ENCODE peak calls at places on chromosomes 2 and 18, in six cellular contexts. E is ovary, Y is Caco-2, K is cardiac muscle cell, X is mammary epithelial cell, U is astrocyte of the spinal cord. T is an unnamed sample.

GRCh38 chr18:58359226-58360019 is 269.5 kb downstream of the ALPK2 start:
- DNase-seq in X (peak), Y (no peak), U (peak), E (no peak), K (no peak), T (peak)

GRCh38 chr2:141611143-141611571 is 519.7 kb downstream of the LRP1B start:
- DNase-seq in K (peak), Y (no peak), X (no peak), E (no peak), U (peak), T (no peak)

GRCh38 chr2:195477248-195477995 is 179.6 kb upstream of the SLC39A10 start:
- DNase-seq in Y (no peak), K (peak), E (no peak), U (peak), X (peak), T (peak)

GRCh38 chr2:86333378-86333777 is 4.0 kb downstream of the REEP1 start:
- DNase-seq in U (no peak), X (no peak), K (peak), Y (no peak), E (no peak), T (no peak)

GRCh38 chr2:84946204-84947009 is 24.6 kb upstream of the KCMF1 start:
- DNase-seq in E (no peak), X (peak), Y (peak), U (peak), K (peak), T (peak)

GRCh38 chr18:60905699-60906098 is 427.5 kb upstream of the CDH20 start:
- DNase-seq in Y (no peak), E (no peak), X (no peak), K (peak), U (no peak), T (no peak)

GRCh38 chr2:178084273-178084672 is 11.7 kb upstream of the PDE11A start:
- DNase-seq in Y (no peak), U (no peak), K (peak), X (peak), E (no peak), T (peak)

GRCh38 chr2:130851624-130852382 is 15.1 kb downstream of the ARHGEF4 start:
- DNase-seq in X (no peak), E (no peak), K (no peak), Y (no peak), U (no peak), T (peak)

GRCh38 chr2:108215794-108216211 is 24.0 kb upstream of the SULT1C3 start:
- DNase-seq in U (peak), Y (peak), X (peak), E (no peak), K (peak), T (peak)

GRCh38 chr2:118794546-118794945 is 52.9 kb downstream of the EN1 start:
- DNase-seq in E (no peak), U (no peak), X (no peak), Y (no peak), K (no peak), T (no peak)

GRCh38 chr2:98822301-98823164 is 91.6 kb upstream of the MGAT4A start:
- DNase-seq in U (no peak), K (no peak), X (no peak), E (no peak), Y (no peak), T (peak)

GRCh38 chr2:86383844-86384243 is 46.4 kb upstream of the REEP1 start:
- DNase-seq in E (no peak), Y (no peak), U (peak), K (peak), X (peak), T (no peak)

GRCh38 chr2:85549826-85550225 is 10.9 kb downstream of the MAT2A start:
- DNase-seq in E (no peak), U (peak), X (no peak), K (peak), Y (no peak), T (peak)

GRCh38 chr2:231672617-231673347 is 35.5 kb upstream of the PTMA start:
- DNase-seq in U (peak), K (peak), Y (peak), X (no peak), E (peak), T (no peak)

GRCh38 chr2:121902171-121902591 is 146.7 kb downstream of the TSN start:
- DNase-seq in U (no peak), E (peak), K (peak), X (no peak), Y (no peak), T (no peak)

GRCh38 chr2:235493775-235494715 is at the start of gene AGAP1:
- DNase-seq in U (peak), Y (peak), E (peak), X (peak), K (peak), T (peak)

GRCh38 chr2:64837925-64838641 is 151.1 kb upstream of the SLC1A4 start:
- DNase-seq in Y (no peak), K (no peak), U (no peak), X (peak), E (no peak), T (peak)

GRCh38 chr2:10993001-10993481 is 81.3 kb downstream of the KCNF1 start:
- DNase-seq in X (no peak), E (no peak), U (peak), Y (no peak), K (no peak), T (no peak)

DNA sequence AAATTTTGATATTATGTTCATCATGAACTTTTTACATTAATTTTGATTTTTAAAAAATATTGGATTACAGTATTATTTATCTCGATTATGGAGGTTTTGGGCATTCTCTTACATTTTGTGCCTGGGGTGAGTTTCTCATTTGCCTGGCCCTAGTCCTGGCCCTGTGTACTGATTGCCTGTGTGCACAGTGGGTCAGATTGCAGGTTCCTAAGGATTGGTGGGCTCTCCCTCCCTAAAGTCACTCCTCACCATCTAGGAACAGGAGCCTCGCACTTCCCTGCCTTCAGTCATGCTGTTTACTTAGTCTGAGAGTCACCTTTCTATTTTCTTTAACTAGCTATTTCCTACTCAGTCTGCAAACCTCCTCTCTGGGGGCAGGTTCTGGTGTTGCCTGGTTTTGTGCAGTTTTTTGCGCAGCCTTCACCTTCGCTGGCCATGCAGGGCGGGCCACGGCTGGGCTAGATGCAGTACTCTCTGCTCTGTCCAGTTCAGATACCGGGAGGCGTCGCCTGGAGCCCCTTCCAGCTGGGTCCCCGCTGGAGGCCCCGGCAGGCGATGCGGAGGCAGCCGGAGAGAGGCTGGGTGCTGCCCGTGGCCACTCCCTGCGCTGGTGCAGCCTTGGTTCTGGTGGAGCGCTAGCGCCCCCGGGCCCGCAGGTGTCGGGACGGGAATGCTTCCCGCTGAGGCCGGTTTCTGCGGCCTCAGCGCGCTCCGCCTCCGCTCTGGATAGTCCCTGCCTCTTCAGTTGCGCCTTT is 23.3 kb upstream of the MC5R start:
- DNase-seq in U (peak), K (peak), X (peak), E (peak), Y (peak), T (peak)
- TF ChIP-seq CTCF in U (peak), K (peak), X (peak), E (no peak), Y (peak), T (peak)

GRCh38 chr2:16508061-16508851 is 157.4 kb downstream of the CYRIA start:
- DNase-seq in X (peak), E (peak), Y (peak), K (peak), U (peak), T (peak)
- H3K4me3 ChIP-seq in X (no peak), E (no peak), Y (peak), K (peak), U (no peak), T (peak)

DNA sequence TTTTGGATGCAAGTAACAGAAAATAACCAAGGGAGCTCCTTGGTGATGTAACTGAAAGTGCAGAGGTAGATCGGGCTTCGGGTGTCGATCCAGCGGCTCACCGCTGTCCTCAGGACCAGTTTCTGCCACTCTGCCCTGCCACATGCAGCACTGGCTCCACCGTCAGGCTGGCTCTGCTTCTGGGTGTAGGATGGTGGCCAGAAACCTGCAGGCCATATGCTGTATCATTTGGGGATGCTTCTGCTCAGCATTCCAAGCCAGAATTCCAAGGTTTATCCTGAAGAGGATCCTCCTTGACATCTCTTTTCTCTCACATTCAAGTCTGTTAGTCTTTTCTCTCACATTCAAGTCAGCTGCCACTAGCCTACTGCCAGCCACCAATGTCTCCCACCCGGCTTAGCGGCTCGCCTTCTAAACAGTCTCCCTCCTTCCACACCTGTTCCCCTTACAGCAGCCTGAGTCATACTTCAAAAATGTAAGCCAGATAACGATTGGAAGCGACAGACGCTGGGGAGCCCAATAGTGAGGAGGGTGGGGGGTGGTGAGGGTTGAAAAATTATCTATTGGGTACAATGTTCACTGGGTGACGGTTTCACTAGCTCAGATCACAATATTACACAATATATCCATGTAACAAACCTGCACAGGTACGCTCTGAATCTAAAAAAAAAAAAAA is 38.6 kb upstream of the SP3 start:
- DNase-seq in X (no peak), K (no peak), E (no peak), U (no peak), Y (peak), T (no peak)
- TF ChIP-seq CTCF in X (no peak), K (no peak), E (no peak), U (no peak), Y (peak), T (no peak)

GRCh38 chr18:816088-816653 is 4.1 kb upstream of the YES1 start:
- DNase-seq in K (no peak), Y (no peak), U (no peak), E (no peak), X (no peak), T (no peak)

GRCh38 chr18:824179-824578 is 12.1 kb upstream of the YES1 start:
- DNase-seq in U (no peak), Y (no peak), X (peak), K (peak), E (no peak), T (peak)

GRCh38 chr18:816869-817268 is 4.8 kb upstream of the YES1 start:
- DNase-seq in X (no peak), U (no peak), Y (no peak), E (no peak), K (no peak), T (no peak)

GRCh38 chr18:815353-815752 is 3.3 kb upstream of the YES1 start:
- DNase-seq in K (no peak), E (no peak), U (no peak), Y (no peak), X (no peak), T (no peak)

GRCh38 chr18:820591-821170 is 8.6 kb upstream of the YES1 start:
- DNase-seq in Y (no peak), K (no peak), E (no peak), U (no peak), X (no peak), T (no peak)
- H3K4me3 ChIP-seq in Y (no peak), K (no peak), E (no peak), U (no peak), X (no peak), T (no peak)

GRCh38 chr2:169768262-169768995 is 30.2 kb upstream of the SSB start:
- DNase-seq in Y (no peak), K (no peak), X (no peak), U (no peak), E (no peak), T (peak)
- TF ChIP-seq CTCF in Y (no peak), K (no peak), X (no peak), U (no peak), E (no peak), T (no peak)

T was measured in epithelial cell of esophagus.